ENCODE peak calls at places on chromosomes 3 and 15, in five cellular contexts. One of them, this sample, is unnamed.

GRCh38 chr3:33186524-33187367 is 31.9 kb downstream of the SUSD5 start:
- DNase-seq in A549: peak
- DNase-seq in WTC11: no peak
- DNase-seq in endothelial cell of umbilical vein: peak
- DNase-seq in HCT116: no peak
- DNase-seq in this sample: no peak

GRCh38 chr3:194046995-194047681 is 88.8 kb upstream of the HES1 start:
- DNase-seq in A549: no peak
- DNase-seq in WTC11: no peak
- DNase-seq in endothelial cell of umbilical vein: peak
- DNase-seq in HCT116: no peak
- DNase-seq in this sample: no peak

GRCh38 chr3:168091299-168091852 is 4.3 kb downstream of the GOLIM4 start:
- DNase-seq in A549: no peak
- DNase-seq in WTC11: no peak
- DNase-seq in endothelial cell of umbilical vein: no peak
- DNase-seq in HCT116: no peak
- DNase-seq in this sample: no peak

GRCh38 chr15:72685301-72685924 is 569 bp downstream of the HIGD2B start:
- DNase-seq in A549: no peak
- DNase-seq in WTC11: no peak
- DNase-seq in endothelial cell of umbilical vein: peak
- DNase-seq in HCT116: no peak
- DNase-seq in this sample: no peak

GRCh38 chr15:91549581-91549980 is 303.9 kb upstream of the SLCO3A1 start:
- DNase-seq in A549: no peak
- DNase-seq in WTC11: no peak
- DNase-seq in endothelial cell of umbilical vein: no peak
- DNase-seq in HCT116: no peak
- DNase-seq in this sample: no peak

GRCh38 chr15:58222698-58223097 is 84.5 kb downstream of the AQP9 start:
- DNase-seq in A549: no peak
- DNase-seq in WTC11: no peak
- DNase-seq in endothelial cell of umbilical vein: peak
- DNase-seq in HCT116: no peak
- DNase-seq in this sample: no peak

GRCh38 chr3:188627652-188628051 is 473.7 kb downstream of the LPP start:
- DNase-seq in A549: peak
- DNase-seq in WTC11: no peak
- DNase-seq in endothelial cell of umbilical vein: peak
- DNase-seq in HCT116: peak
- DNase-seq in this sample: no peak

GRCh38 chr3:134600166-134600670 is 50.6 kb downstream of the KY start:
- DNase-seq in A549: no peak
- DNase-seq in WTC11: no peak
- DNase-seq in endothelial cell of umbilical vein: no peak
- DNase-seq in HCT116: no peak
- DNase-seq in this sample: no peak

GRCh38 chr3:10600159-10601125 is 95.1 kb upstream of the ATP2B2 start:
- DNase-seq in A549: no peak
- DNase-seq in WTC11: no peak
- DNase-seq in endothelial cell of umbilical vein: no peak
- DNase-seq in HCT116: no peak
- DNase-seq in this sample: no peak

GRCh38 chr3:13769422-13769821 is 110.4 kb downstream of the WNT7A start:
- DNase-seq in A549: no peak
- DNase-seq in WTC11: no peak
- DNase-seq in endothelial cell of umbilical vein: no peak
- DNase-seq in HCT116: no peak
- DNase-seq in this sample: no peak

GRCh38 chr3:64945171-64945684 is 257.4 kb upstream of the ADAMTS9 start:
- DNase-seq in A549: no peak
- DNase-seq in WTC11: peak
- DNase-seq in endothelial cell of umbilical vein: peak
- DNase-seq in HCT116: no peak
- DNase-seq in this sample: peak

GRCh38 chr3:38170722-38171121 is 5.4 kb downstream of the OXSR1 start:
- DNase-seq in A549: no peak
- DNase-seq in WTC11: no peak
- DNase-seq in endothelial cell of umbilical vein: no peak
- DNase-seq in HCT116: no peak
- DNase-seq in this sample: no peak

GRCh38 chr3:185176756-185177359 is 24.0 kb upstream of the C3orf70 start:
- DNase-seq in A549: peak
- DNase-seq in WTC11: peak
- DNase-seq in endothelial cell of umbilical vein: peak
- DNase-seq in HCT116: peak
- DNase-seq in this sample: no peak

GRCh38 chr3:18062289-18063025 is 320.0 kb upstream of the TBC1D5 start:
- DNase-seq in A549: no peak
- DNase-seq in WTC11: no peak
- DNase-seq in endothelial cell of umbilical vein: no peak
- DNase-seq in HCT116: no peak
- DNase-seq in this sample: no peak

GRCh38 chr3:179098388-179099077 is 26.9 kb upstream of the ZMAT3 start:
- DNase-seq in A549: no peak
- DNase-seq in WTC11: no peak
- DNase-seq in endothelial cell of umbilical vein: no peak
- DNase-seq in HCT116: no peak
- DNase-seq in this sample: no peak

GRCh38 chr15:58147151-58147550 is 9.0 kb downstream of the AQP9 start:
- DNase-seq in A549: no peak
- DNase-seq in WTC11: no peak
- DNase-seq in endothelial cell of umbilical vein: no peak
- DNase-seq in HCT116: no peak
- DNase-seq in this sample: no peak

GRCh38 chr15:45572627-45573026 is 14.6 kb upstream of the BLOC1S6 start:
- DNase-seq in A549: no peak
- DNase-seq in WTC11: no peak
- DNase-seq in endothelial cell of umbilical vein: no peak
- DNase-seq in HCT116: no peak
- DNase-seq in this sample: no peak

GRCh38 chr3:182971637-182972036 is 8.7 kb downstream of the DCUN1D1 start:
- DNase-seq in A549: no peak
- DNase-seq in WTC11: no peak
- DNase-seq in endothelial cell of umbilical vein: peak
- DNase-seq in HCT116: no peak
- DNase-seq in this sample: no peak

GRCh38 chr3:52093751-52094525 is 37.6 kb upstream of the DUSP7 start:
- DNase-seq in A549: no peak
- DNase-seq in WTC11: no peak
- DNase-seq in endothelial cell of umbilical vein: peak
- DNase-seq in HCT116: no peak
- DNase-seq in this sample: no peak

GRCh38 chr15:58348095-58348812 is 83.5 kb upstream of the LIPC start:
- DNase-seq in A549: peak
- DNase-seq in WTC11: no peak
- DNase-seq in endothelial cell of umbilical vein: no peak
- DNase-seq in HCT116: no peak
- DNase-seq in this sample: no peak

GRCh38 chr3:89198598-89198997 is 91.2 kb downstream of the EPHA3 start:
- DNase-seq in A549: no peak
- DNase-seq in WTC11: no peak
- DNase-seq in endothelial cell of umbilical vein: no peak
- DNase-seq in HCT116: no peak
- DNase-seq in this sample: no peak

GRCh38 chr15:101167791-101168462 is 83.9 kb downstream of the CHSY1 start:
- DNase-seq in A549: peak
- DNase-seq in WTC11: no peak
- DNase-seq in endothelial cell of umbilical vein: peak
- DNase-seq in HCT116: peak
- DNase-seq in this sample: no peak

GRCh38 chr15:33107950-33108349 is 86.6 kb downstream of the FMN1 start:
- DNase-seq in A549: no peak
- DNase-seq in WTC11: no peak
- DNase-seq in endothelial cell of umbilical vein: no peak
- DNase-seq in HCT116: no peak
- DNase-seq in this sample: no peak

GRCh38 chr15:25787381-25787780 is 75.7 kb downstream of the ATP10A start:
- DNase-seq in A549: no peak
- DNase-seq in WTC11: no peak
- DNase-seq in endothelial cell of umbilical vein: no peak
- DNase-seq in HCT116: no peak
- DNase-seq in this sample: no peak

GRCh38 chr3:133756716-133757694 is 10.8 kb downstream of the TF start:
- DNase-seq in A549: no peak
- DNase-seq in WTC11: no peak
- DNase-seq in endothelial cell of umbilical vein: no peak
- DNase-seq in HCT116: no peak
- DNase-seq in this sample: no peak

DNA sequence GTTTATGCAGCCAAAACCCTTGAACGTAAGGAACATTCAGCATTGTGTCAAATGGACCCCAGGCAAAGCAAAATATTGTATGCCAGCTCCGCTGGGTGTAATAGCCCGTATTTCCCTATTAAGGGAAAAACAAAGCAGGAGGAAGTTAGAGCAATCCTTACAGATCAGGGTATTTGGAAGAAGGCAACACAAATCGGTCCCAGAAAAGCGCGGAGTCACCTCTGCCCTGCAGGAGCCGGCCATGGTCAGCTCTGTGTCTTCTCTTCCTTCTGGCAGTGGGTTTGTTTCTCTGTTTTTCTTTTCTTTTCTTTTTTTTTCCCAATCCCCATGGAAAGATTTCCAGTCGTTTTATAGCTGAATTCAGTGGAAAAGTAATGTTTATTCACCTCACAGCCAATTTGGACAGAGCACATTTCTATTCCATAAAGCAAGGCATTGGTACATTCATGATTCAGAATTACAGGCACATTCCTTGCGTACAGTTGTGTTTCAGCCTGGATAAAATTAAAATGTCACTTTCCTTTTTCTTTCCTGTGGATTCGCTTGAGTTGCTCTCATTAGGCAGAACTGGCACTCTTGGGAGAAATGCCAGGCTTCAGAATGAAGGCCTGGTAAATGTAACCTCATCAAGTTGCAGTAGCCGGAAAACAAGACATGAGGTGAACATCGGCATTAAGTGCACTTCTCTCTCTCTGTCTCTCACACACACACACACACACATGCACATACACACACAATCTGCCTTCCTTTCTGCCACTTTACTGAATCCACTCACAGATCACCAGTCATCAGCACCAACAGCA is 204.5 kb upstream of the UBE2E1 start:
- DNase-seq in A549: no peak
- DNase-seq in WTC11: no peak
- DNase-seq in endothelial cell of umbilical vein: no peak
- DNase-seq in HCT116: no peak
- DNase-seq in this sample: no peak
- TF ChIP-seq MAX in A549: no peak
- TF ChIP-seq MAX in WTC11: no peak
- TF ChIP-seq MAX in endothelial cell of umbilical vein: no peak
- TF ChIP-seq MAX in HCT116: no peak
- TF ChIP-seq MAX in this sample: no peak

GRCh38 chr3:171901615-171902312 is 58.6 kb downstream of the TMEM212 start:
- DNase-seq in A549: peak
- DNase-seq in WTC11: no peak
- DNase-seq in endothelial cell of umbilical vein: no peak
- DNase-seq in HCT116: no peak
- DNase-seq in this sample: no peak
- TF ChIP-seq MAX in A549: peak
- TF ChIP-seq MAX in WTC11: no peak
- TF ChIP-seq MAX in endothelial cell of umbilical vein: no peak
- TF ChIP-seq MAX in HCT116: no peak
- TF ChIP-seq MAX in this sample: no peak

GRCh38 chr3:190064112-190064511 is 56.6 kb downstream of the P3H2 start:
- DNase-seq in A549: peak
- DNase-seq in WTC11: no peak
- DNase-seq in endothelial cell of umbilical vein: peak
- DNase-seq in HCT116: peak
- DNase-seq in this sample: no peak
- TF ChIP-seq MAX in A549: no peak
- TF ChIP-seq MAX in WTC11: no peak
- TF ChIP-seq MAX in endothelial cell of umbilical vein: no peak
- TF ChIP-seq MAX in HCT116: no peak
- TF ChIP-seq MAX in this sample: no peak

DNA sequence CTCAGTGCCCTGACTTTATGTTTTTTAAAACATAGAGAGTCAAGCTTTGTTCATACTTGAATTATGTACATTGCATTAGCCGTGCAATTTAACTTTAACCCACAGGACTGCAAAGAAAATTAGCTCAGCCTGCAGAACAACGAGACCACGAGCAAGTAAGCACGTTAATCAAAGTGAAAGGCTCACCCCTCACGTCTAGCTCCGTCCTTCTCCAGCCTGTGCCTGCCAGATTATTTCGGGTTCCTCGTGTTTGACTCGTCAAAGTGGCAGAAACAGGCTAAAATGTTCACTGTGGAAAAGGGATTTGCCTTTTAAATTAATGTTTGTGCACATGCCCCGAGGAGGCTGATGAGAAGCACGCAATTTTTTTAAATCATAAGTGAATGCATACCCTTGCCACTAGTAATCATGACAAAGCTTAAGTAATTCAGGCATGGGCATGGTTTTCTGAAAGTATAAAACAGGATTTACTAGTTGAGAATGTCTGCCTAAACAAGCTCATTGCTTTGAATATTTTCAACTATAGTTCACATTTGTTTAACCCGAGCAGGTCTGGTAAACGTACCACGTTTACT is 15.3 kb downstream of the ZBTB38 start:
- DNase-seq in A549: no peak
- DNase-seq in WTC11: no peak
- DNase-seq in endothelial cell of umbilical vein: no peak
- DNase-seq in HCT116: no peak
- DNase-seq in this sample: no peak
- TF ChIP-seq MAX in A549: no peak
- TF ChIP-seq MAX in WTC11: no peak
- TF ChIP-seq MAX in endothelial cell of umbilical vein: no peak
- TF ChIP-seq MAX in HCT116: no peak
- TF ChIP-seq MAX in this sample: no peak

DNA sequence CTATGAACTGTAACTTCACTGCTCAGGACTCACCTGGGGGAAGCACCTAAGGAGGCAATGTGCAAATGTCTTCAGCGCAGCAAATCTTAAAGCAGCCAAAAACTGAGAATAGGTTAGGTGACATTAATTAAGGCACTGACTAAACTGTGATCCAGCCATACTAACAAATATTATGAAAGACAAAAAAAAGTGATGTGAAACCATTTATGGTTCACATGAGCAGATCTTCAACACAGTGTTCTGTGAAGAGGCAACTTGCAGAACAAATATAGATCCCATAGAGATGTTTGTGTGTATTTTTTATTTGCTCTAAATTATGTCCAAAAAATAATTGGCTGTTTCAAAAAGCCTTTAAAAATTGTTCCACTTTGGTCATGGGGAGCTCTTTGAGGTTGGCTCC is 24.1 kb upstream of the MITF start:
- DNase-seq in A549: no peak
- DNase-seq in WTC11: no peak
- DNase-seq in endothelial cell of umbilical vein: no peak
- DNase-seq in HCT116: no peak
- DNase-seq in this sample: no peak
- TF ChIP-seq MAX in A549: no peak
- TF ChIP-seq MAX in WTC11: no peak
- TF ChIP-seq MAX in endothelial cell of umbilical vein: no peak
- TF ChIP-seq MAX in HCT116: no peak
- TF ChIP-seq MAX in this sample: no peak